ENCODE peak calls at places on chromosome 4, in five cellular contexts. N is mesendoderm, O is neuronal stem cell, U is IMR-90, L is H9. F is an unnamed sample.
A peak's percentile ranks its signal among the peaks of the same experiment; 100 is the strongest.

GRCh38 chr4:26510334-26510705 is 20.0 kb upstream of the CCKAR start:
- DNase-seq in N (no peak), O (no peak), U (no peak), L (no peak), F (no peak)

GRCh38 chr4:112031712-112032328 is 113.4 kb upstream of the FAM241A start:
- DNase-seq in N (peak; percentile 56), O (peak; percentile 54), U (peak; percentile 50), L (no peak), F (peak; percentile 72)

GRCh38 chr4:43337707-43338106 is 445.2 kb downstream of the GRXCR1 start:
- DNase-seq in N (no peak), O (no peak), U (peak; percentile 63), L (no peak), F (no peak)

GRCh38 chr4:136203199-136203598 is 1329.1 kb downstream of the PCDH18 start:
- DNase-seq in N (no peak), O (no peak), U (no peak), L (peak; percentile 28), F (no peak)

GRCh38 chr4:153113061-153113837 is 91.0 kb upstream of the TRIM2 start:
- DNase-seq in N (no peak), O (no peak), U (peak; percentile 29), L (no peak), F (peak; percentile 48)

GRCh38 chr4:1792832-1793495 is at the start of gene FGFR3:
- DNase-seq in N (peak; percentile 90), O (peak; percentile 58), U (no peak), L (peak; percentile 86), F (peak; percentile 11)

GRCh38 chr4:119131160-119131559 is 4.5 kb upstream of the MYOZ2 start:
- DNase-seq in N (no peak), O (no peak), U (no peak), L (no peak), F (no peak)

GRCh38 chr4:169810325-169811323 is 52.9 kb upstream of the HPF1 start:
- DNase-seq in N (peak; percentile 81), O (peak; percentile 63), U (peak; percentile 81), L (no peak), F (peak; percentile 76)

GRCh38 chr4:6250235-6250983 is 19.2 kb upstream of the WFS1 start:
- DNase-seq in N (peak; percentile 86), O (peak; percentile 84), U (peak; percentile 59), L (peak; percentile 75), F (peak; percentile 66)

GRCh38 chr4:168076989-168077725 is 15.2 kb upstream of the ANXA10 start:
- DNase-seq in N (peak; percentile 65), O (peak; percentile 68), U (peak; percentile 71), L (peak; percentile 42), F (peak; percentile 52)

GRCh38 chr4:152220201-152220666 is 315.7 kb downstream of the FBXW7 start:
- DNase-seq in N (peak; percentile 34), O (no peak), U (no peak), L (no peak), F (no peak)

GRCh38 chr4:130985371-130985770 is 1889.4 kb downstream of the C4orf33 start:
- DNase-seq in N (peak; percentile 7), O (peak; percentile 8), U (no peak), L (no peak), F (no peak)

GRCh38 chr4:155735506-155735905 is 23.3 kb upstream of the GUCY1B1 start:
- DNase-seq in N (no peak), O (no peak), U (peak; percentile 39), L (no peak), F (no peak)

GRCh38 chr4:4853371-4853823 is 6.1 kb upstream of the MSX1 start:
- DNase-seq in N (peak; percentile 34), O (no peak), U (no peak), L (no peak), F (no peak)

GRCh38 chr4:163654621-163655020 is 160.1 kb downstream of the TMA16 start:
- DNase-seq in N (no peak), O (no peak), U (no peak), L (no peak), F (no peak)

GRCh38 chr4:126372634-126373033 is 1057.9 kb downstream of the FAT4 start:
- DNase-seq in N (no peak), O (no peak), U (no peak), L (no peak), F (no peak)

GRCh38 chr4:25792200-25792791 is 70.5 kb downstream of the SEL1L3 start:
- DNase-seq in N (peak; percentile 68), O (no peak), U (no peak), L (peak; percentile 68), F (no peak)

GRCh38 chr4:126850286-126850685 is 782.5 kb upstream of the INTU start:
- DNase-seq in N (peak; percentile 92), O (no peak), U (peak; percentile 99), L (no peak), F (peak; percentile 97)

GRCh38 chr4:141352775-141353544 is 132.3 kb downstream of the ZNF330 start:
- DNase-seq in N (peak; percentile 87), O (no peak), U (peak; percentile 89), L (no peak), F (peak; percentile 78)

GRCh38 chr4:73853246-73853704 is at the start of gene PF4V1:
- DNase-seq in N (peak; percentile 13), O (no peak), U (no peak), L (peak; percentile 89), F (no peak)

GRCh38 chr4:156606444-156607197 is 365.0 kb downstream of the PDGFC start:
- DNase-seq in N (no peak), O (no peak), U (peak; percentile 74), L (no peak), F (peak; percentile 71)

GRCh38 chr4:173807347-173807746 is 277.3 kb upstream of the HAND2 start:
- DNase-seq in N (no peak), O (no peak), U (no peak), L (no peak), F (no peak)

GRCh38 chr4:111213520-111213919 is 590.6 kb upstream of the PITX2 start:
- DNase-seq in N (no peak), O (no peak), U (no peak), L (no peak), F (no peak)

GRCh38 chr4:153156263-153156662 is 48.0 kb upstream of the TRIM2 start:
- DNase-seq in N (peak; percentile 90), O (no peak), U (no peak), L (no peak), F (no peak)

GRCh38 chr4:478373-478772 is 20.6 kb downstream of the ZNF721 start:
- DNase-seq in N (no peak), O (no peak), U (peak; percentile 44), L (no peak), F (peak; percentile 6)

GRCh38 chr4:118586357-118586790 is 98.8 kb upstream of the METTL14 start:
- DNase-seq in N (no peak), O (no peak), U (no peak), L (no peak), F (no peak)

GRCh38 chr4:128386761-128387599 is 99.4 kb upstream of the PGRMC2 start:
- DNase-seq in N (peak; percentile 47), O (no peak), U (peak; percentile 97), L (no peak), F (peak; percentile 99)

GRCh38 chr4:130210871-130211270 is 1114.9 kb downstream of the C4orf33 start:
- DNase-seq in N (no peak), O (no peak), U (no peak), L (no peak), F (peak; percentile 65)

GRCh38 chr4:20078644-20079043 is 173.1 kb upstream of the SLIT2 start:
- DNase-seq in N (no peak), O (no peak), U (no peak), L (no peak), F (no peak)

GRCh38 chr4:136036744-136037143 is 1495.5 kb downstream of the PCDH18 start:
- DNase-seq in N (peak; percentile 40), O (no peak), U (peak; percentile 63), L (no peak), F (peak; percentile 92)

DNA sequence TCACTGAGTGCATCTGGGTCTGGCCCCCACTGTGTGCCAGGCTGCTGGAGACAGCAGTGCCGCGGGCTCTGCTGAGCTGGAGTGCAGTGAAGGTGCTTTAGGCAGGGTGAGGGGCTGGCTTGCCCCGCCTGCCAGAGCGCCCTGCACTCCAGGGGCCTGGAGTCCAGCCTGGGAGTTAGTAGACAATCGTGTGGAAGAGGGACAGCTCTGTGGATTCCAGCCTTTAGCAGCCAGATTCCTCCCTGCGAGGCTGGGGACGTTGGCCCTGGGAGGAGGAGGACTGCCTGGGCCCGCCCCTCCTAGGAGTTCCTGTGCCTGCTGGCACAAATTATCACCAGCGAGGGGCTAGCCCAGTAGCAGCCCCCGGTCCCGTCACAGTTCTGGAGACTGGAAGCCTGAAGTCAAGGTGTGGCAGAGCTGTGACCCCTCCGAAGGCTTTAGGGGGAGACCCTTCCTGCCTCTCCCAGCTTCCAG is 7.4 kb downstream of the RGS12 start:
- DNase-seq in N (peak; percentile 34), O (no peak), U (no peak), L (peak; percentile 32), F (no peak)
- H4K8ac ChIP-seq in N (no peak overlapping the region), O (no peak overlapping the region), U (no peak overlapping the region), L (no peak overlapping the region), F (no peak overlapping the region)

GRCh38 chr4:76589402-76589801 is 154.4 kb downstream of the SHROOM3 start:
- DNase-seq in N (peak; percentile 81), O (no peak), U (peak; percentile 57), L (peak; percentile 37), F (peak; percentile 69)
- H4K8ac ChIP-seq in N (no peak overlapping the region), O (no peak overlapping the region), U (peak overlapping the region; percentile 86), L (no peak overlapping the region), F (peak overlapping the region; percentile 60)

DNA sequence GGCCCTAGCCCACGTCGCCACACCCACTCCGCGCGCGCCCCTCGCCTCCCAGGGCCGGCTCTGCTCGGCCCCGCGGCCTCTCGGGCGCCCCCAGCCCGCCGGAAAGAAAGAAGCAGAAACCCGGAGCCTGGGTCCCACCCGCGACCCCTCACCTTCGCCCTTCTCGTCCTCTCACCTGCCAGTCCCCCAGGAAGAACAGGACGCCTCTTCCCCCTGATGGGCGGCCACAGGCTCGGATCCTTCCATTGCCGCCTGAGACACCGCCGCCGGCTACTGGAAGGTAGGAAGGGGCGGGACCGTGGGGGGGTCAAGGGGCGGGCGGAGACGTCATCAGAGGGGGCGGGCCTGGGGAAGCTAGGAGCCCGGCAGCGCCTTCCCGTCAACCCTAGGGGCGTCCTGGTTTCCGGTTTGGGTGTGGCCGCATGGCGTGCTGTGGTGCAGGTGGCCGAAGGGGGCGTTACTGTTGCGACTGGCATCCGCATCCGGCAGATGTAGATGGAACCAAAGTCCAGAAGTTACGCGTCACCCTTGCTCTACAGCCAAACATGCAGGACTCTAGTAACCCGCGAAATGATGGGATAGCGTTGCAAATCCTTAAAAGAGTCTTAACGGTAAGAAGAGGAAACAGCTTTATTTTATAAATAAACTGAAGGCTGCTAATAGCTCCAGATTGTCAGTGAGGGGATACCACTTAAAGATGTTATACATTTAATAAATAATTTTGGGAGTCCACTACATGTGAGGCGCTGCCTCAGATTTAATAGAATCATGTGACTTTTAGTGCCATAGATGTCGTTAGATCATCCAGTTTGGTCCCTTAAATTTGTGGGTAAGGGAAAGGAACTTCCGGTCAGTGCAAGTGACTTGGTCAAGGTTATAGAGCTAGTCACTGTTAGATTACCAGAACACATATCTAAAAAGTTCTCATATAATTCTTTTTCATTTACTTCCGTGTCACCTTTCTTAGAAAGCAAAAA is at the start of gene UBA6:
- DNase-seq in N (peak; percentile 98), O (peak; percentile 88), U (peak; percentile 96), L (peak; percentile 98), F (peak; percentile 97)
- H4K8ac ChIP-seq in N (peak within 1 kb of the TSS; percentile 56), O (no peak within 1 kb of the TSS), U (peak within 1 kb of the TSS; percentile 98), L (no peak within 1 kb of the TSS), F (peak within 1 kb of the TSS; percentile 91)

DNA sequence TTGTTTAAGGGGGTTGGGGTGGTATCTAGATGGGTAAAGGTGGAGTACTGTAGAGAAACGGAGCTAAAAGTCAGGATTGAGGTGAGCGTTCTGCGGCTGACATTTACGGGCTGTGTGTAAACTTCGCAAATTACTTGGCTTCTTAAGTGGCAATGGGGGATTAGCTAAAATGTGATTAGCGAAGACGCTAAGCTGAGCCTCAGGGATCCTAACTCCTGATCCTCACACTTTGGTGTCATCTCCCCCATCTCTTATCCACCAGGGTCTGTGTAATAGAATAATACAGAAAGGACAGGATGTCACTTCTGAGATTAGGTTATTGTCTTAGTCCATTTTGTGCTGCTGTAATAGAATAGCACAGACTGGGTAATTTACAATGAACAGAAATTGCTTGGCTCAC is 10.6 kb upstream of the FAT1 start:
- DNase-seq in N (peak; percentile 31), O (no peak), U (no peak), L (no peak), F (no peak)
- H4K8ac ChIP-seq in N (no peak overlapping the region), O (no peak overlapping the region), U (no peak overlapping the region), L (no peak overlapping the region), F (no peak overlapping the region)

F was measured in mesenchymal stem cell.